ENCODE peak calls at places on chromosomes 7 and 10, in four cellular contexts. V is Right ventricle myocardium superior, U is neural crest cell, W is HEK293T. T is an unnamed sample.

GRCh38 chr10:76136876-76137420 is 705.5 kb downstream of the LRMDA start:
- DNase-seq in U (no peak), W (no peak), V (no peak), T (no peak)

GRCh38 chr7:114934074-114934473 is 12.2 kb downstream of the MDFIC start:
- DNase-seq in W (no peak), V (no peak), U (no peak), T (no peak)

GRCh38 chr7:121741896-121742295 is 131.1 kb upstream of the PTPRZ1 start:
- DNase-seq in U (no peak), W (no peak), V (no peak), T (no peak)

GRCh38 chr7:157676001-157676400 is 339.2 kb downstream of the DNAJB6 start:
- DNase-seq in U (no peak), V (no peak), W (no peak), T (no peak)

GRCh38 chr10:63114031-63114814 is 18.9 kb upstream of the NRBF2 start:
- DNase-seq in W (no peak), U (no peak), V (peak; percentile 77), T (no peak)

GRCh38 chr10:22340362-22341189 is 4.7 kb upstream of the SPAG6 start:
- DNase-seq in W (peak; percentile 71), V (peak; percentile 75), U (peak; percentile 57), T (peak; percentile 85)

GRCh38 chr7:67896721-67897120 is 900.1 kb downstream of the TYW1 start:
- DNase-seq in V (no peak), W (no peak), U (no peak), T (no peak)

GRCh38 chr7:77453531-77453930 is 37.4 kb upstream of the GSAP start:
- DNase-seq in U (no peak), V (no peak), W (no peak), T (peak; percentile 12)

GRCh38 chr10:69364232-69364631 is 52.5 kb downstream of the TACR2 start:
- DNase-seq in U (no peak), W (no peak), V (no peak), T (no peak)

GRCh38 chr10:115118346-115118745 is 25.2 kb downstream of the ATRNL1 start:
- DNase-seq in V (no peak), W (no peak), U (no peak), T (no peak)

GRCh38 chr7:129828989-129829676 is 123.6 kb downstream of the UBE2H start:
- DNase-seq in U (no peak), V (no peak), W (no peak), T (no peak)

GRCh38 chr7:150755473-150756099 is 18.4 kb downstream of the GIMAP5 start:
- DNase-seq in W (no peak), V (no peak), U (no peak), T (peak; percentile 90)

GRCh38 chr10:96509017-96509641 is 4.6 kb downstream of the TLL2 start:
- DNase-seq in W (no peak), U (no peak), V (no peak), T (no peak)

GRCh38 chr7:88092676-88092999 is 127.2 kb downstream of the SRI start:
- DNase-seq in V (no peak), U (no peak), W (no peak), T (peak; percentile 14)

GRCh38 chr7:157397751-157398691 is 61.2 kb downstream of the DNAJB6 start:
- DNase-seq in V (peak; percentile 78), U (peak; percentile 29), W (peak; percentile 85), T (peak; percentile 64)

GRCh38 chr10:14032406-14032998 is 298.2 kb downstream of the FRMD4A start:
- DNase-seq in V (no peak), U (peak; percentile 57), W (peak; percentile 83), T (peak; percentile 61)

GRCh38 chr10:46558411-46559185 is 2.1 kb upstream of the GPRIN2 start:
- DNase-seq in U (peak; percentile 1), W (no peak), V (peak; percentile 39), T (no peak)

GRCh38 chr10:510415-510881 is 179.0 kb downstream of the DIP2C start:
- DNase-seq in W (no peak), U (no peak), V (no peak), T (peak; percentile 3)

GRCh38 chr10:66836057-66836456 is 89.8 kb upstream of the LRRTM3 start:
- DNase-seq in W (no peak), V (no peak), U (no peak), T (no peak)

GRCh38 chr7:142177869-142178268 is 66.4 kb downstream of the MGAM2 start:
- DNase-seq in W (no peak), U (no peak), V (no peak), T (no peak)

GRCh38 chr10:89351402-89352038 is 23.7 kb downstream of the IFIT3 start:
- DNase-seq in W (no peak), V (no peak), U (no peak), T (no peak)

GRCh38 chr10:12042409-12042796 is 206 bp downstream of the UPF2 start:
- DNase-seq in W (no peak), U (no peak), V (no peak), T (peak; percentile 51)

GRCh38 chr7:17029150-17029549 is 147.4 kb upstream of the AGR3 start:
- DNase-seq in W (no peak), U (no peak), V (no peak), T (no peak)

GRCh38 chr7:20964214-20964613 is 177.5 kb upstream of the SP8 start:
- DNase-seq in U (no peak), W (no peak), V (no peak), T (no peak)